ENCODE peak calls at places on chromosome 7, in seven cellular contexts. T is IMR-90, I is mesenchymal stem cell, W is neuronal stem cell, E is H9, F is trophoblast cell, J is H1. Y is an unnamed sample.

GRCh38 chr7:44103941-44104879 is at the start of gene AEBP1:
- DNase-seq in E (peak), I (peak), T (no peak), W (peak), F (peak), J (peak), Y (peak)

GRCh38 chr7:71633571-71634008 is 501.6 kb downstream of the GALNT17 start:
- DNase-seq in W (no peak), J (no peak), I (peak), T (peak), E (peak), F (peak), Y (peak)

GRCh38 chr7:75734586-75735047 is 4.1 kb downstream of the HIP1 start:
- DNase-seq in J (no peak), I (peak), W (no peak), F (peak), T (peak), E (no peak), Y (peak)

GRCh38 chr7:18320971-18321567 is 174.5 kb upstream of the HDAC9 start:
- DNase-seq in J (no peak), I (peak), E (no peak), F (peak), T (peak), W (peak), Y (peak)

GRCh38 chr7:16850772-16851466 is 30.9 kb downstream of the AGR3 start:
- DNase-seq in E (no peak), W (no peak), I (no peak), F (no peak), J (no peak), T (no peak), Y (no peak)

GRCh38 chr7:44307301-44307900 is 18.0 kb downstream of the CAMK2B start:
- DNase-seq in I (peak), J (peak), T (peak), F (no peak), E (peak), W (no peak), Y (peak)

GRCh38 chr7:86784765-86785164 is 141.1 kb downstream of the GRM3 start:
- DNase-seq in F (no peak), T (no peak), J (no peak), E (no peak), W (no peak), I (no peak), Y (no peak)

GRCh38 chr7:123492485-123492884 is 41.9 kb downstream of the IQUB start:
- DNase-seq in E (no peak), T (no peak), I (no peak), J (no peak), F (peak), W (no peak), Y (peak)

GRCh38 chr7:128215739-128216138 is 25.3 kb upstream of the LEP start:
- DNase-seq in J (no peak), F (peak), W (no peak), I (no peak), T (peak), E (no peak), Y (no peak)

GRCh38 chr7:94584113-94584512 is 71.8 kb downstream of the SGCE start:
- DNase-seq in J (no peak), I (no peak), F (no peak), E (no peak), W (no peak), T (peak), Y (peak)

GRCh38 chr7:44646176-44646920 is 39.9 kb downstream of the OGDH start:
- DNase-seq in I (no peak), J (no peak), F (no peak), W (no peak), T (no peak), E (no peak), Y (no peak)

GRCh38 chr7:19916011-19916410 is 142.6 kb upstream of the TMEM196 start:
- DNase-seq in I (no peak), F (peak), W (no peak), E (no peak), J (no peak), T (no peak), Y (peak)

DNA sequence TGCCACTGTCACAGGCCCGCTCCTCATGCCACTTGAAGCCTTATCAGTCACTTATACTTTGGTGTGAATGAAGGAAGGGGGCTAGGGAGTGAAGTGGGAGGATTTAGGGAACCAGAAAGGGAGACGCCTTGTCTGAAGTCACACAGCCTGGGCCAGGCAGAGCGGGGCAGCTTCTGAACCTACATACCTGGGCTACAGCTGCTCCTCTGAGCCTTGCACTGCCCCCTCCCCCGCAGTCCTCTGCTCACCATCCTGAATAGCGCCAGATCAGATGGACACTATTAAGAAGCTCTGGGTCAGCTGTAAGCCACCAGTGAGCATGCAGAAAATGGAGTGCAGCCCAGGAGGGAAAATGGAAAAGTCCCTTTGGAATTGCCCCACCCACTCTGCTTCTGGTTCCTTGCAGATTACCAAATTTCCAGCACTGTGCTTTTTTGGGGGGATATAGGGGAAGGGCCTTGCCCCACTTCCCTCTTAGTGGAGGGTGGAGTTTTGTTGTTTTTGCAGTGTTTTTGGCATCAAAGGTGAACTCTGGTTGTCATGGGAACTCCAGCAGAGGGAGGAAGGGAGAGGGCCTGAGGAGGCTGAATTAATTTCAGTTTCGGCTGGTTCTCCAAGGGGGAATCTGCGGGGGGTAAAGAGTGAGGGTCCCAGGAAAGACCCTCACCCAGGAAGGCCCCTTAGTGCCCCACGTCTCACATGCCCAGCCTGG is 34.9 kb upstream of the ADCYAP1R1 start:
- DNase-seq in T (no peak), E (no peak), F (no peak), W (no peak), I (no peak), J (no peak), Y (no peak)
- H4K8ac ChIP-seq in T (no peak), E (no peak), F (no peak), W (no peak), I (no peak), J (no peak), Y (no peak)

GRCh38 chr7:111869266-111869665 is 307.0 kb upstream of the IMMP2L start:
- DNase-seq in E (no peak), W (no peak), F (no peak), T (no peak), I (no peak), J (no peak), Y (peak)

GRCh38 chr7:111872411-111872810 is 310.1 kb upstream of the IMMP2L start:
- DNase-seq in T (no peak), I (no peak), E (no peak), W (no peak), F (no peak), J (no peak), Y (no peak)

GRCh38 chr7:111872837-111873646 is 310.8 kb upstream of the IMMP2L start:
- DNase-seq in I (no peak), W (no peak), T (no peak), F (no peak), J (no peak), E (no peak), Y (peak)

GRCh38 chr7:111873963-111874693 is 311.8 kb upstream of the IMMP2L start:
- DNase-seq in T (peak), W (no peak), J (no peak), F (no peak), I (no peak), E (no peak), Y (peak)

GRCh38 chr7:111871283-111871682 is 309.0 kb upstream of the IMMP2L start:
- DNase-seq in F (no peak), W (no peak), E (no peak), J (no peak), T (no peak), I (no peak), Y (no peak)
- H4K8ac ChIP-seq in F (no peak), W (no peak), E (no peak), J (no peak), T (no peak), I (no peak), Y (no peak)

GRCh38 chr7:100017875-100018274 is 2.5 kb downstream of the ZKSCAN1 start:
- DNase-seq in I (no peak), J (no peak), W (no peak), E (no peak), F (no peak), T (no peak), Y (no peak)

GRCh38 chr7:100017300-100017699 is 1.9 kb downstream of the ZKSCAN1 start:
- DNase-seq in F (no peak), J (no peak), I (peak), T (no peak), W (no peak), E (no peak), Y (no peak)

GRCh38 chr7:100016209-100016901 is 959 bp downstream of the ZKSCAN1 start:
- DNase-seq in E (no peak), J (no peak), I (peak), F (no peak), T (no peak), W (no peak), Y (no peak)

GRCh38 chr7:100013328-100013676 is 2.1 kb upstream of the ZKSCAN1 start:
- DNase-seq in T (no peak), I (no peak), F (no peak), J (no peak), W (no peak), E (no peak), Y (no peak)

GRCh38 chr7:100015232-100016208 is at the start of gene ZKSCAN1:
- DNase-seq in J (peak), T (peak), I (peak), W (peak), E (peak), F (peak), Y (peak)
- H4K8ac ChIP-seq in J (peak), T (peak), I (peak), W (peak), E (no peak), F (peak), Y (peak)

DNA sequence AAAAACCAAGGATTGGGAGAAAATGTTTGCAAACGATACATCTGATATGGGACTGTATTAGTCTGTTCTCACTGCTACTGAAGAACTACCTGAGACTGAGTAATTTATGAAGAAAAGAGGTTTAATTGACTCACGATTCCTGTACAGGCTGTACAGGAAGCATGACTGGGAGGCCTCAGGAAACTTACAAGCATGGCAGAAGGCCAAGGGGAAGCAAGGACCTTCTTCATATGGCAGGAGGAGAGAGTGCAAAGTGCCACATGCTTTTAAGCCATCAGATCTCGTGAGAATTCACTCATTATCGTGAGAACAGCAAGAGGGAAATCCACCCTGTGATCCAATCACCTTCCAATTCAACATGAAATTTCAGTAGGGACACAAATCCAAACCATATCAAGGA is 11.0 kb downstream of the ZNF713 start:
- DNase-seq in W (no peak), I (no peak), F (no peak), T (no peak), J (no peak), E (no peak), Y (no peak)
- H4K8ac ChIP-seq in W (no peak), I (no peak), F (no peak), T (no peak), J (no peak), E (no peak), Y (no peak)

GRCh38 chr7:30427296-30428080 is 51.1 kb downstream of the NOD1 start:
- DNase-seq in T (no peak), W (no peak), E (peak), F (no peak), I (no peak), J (no peak), Y (no peak)

GRCh38 chr7:30430300-30430699 is 48.3 kb downstream of the NOD1 start:
- DNase-seq in E (no peak), W (no peak), I (peak), T (no peak), F (no peak), J (no peak), Y (no peak)

GRCh38 chr7:30430777-30431176 is 47.8 kb downstream of the NOD1 start:
- DNase-seq in J (no peak), E (no peak), I (no peak), T (no peak), F (no peak), W (no peak), Y (no peak)

GRCh38 chr7:30433082-30433481 is 45.5 kb downstream of the NOD1 start:
- DNase-seq in J (no peak), I (peak), E (peak), T (peak), F (no peak), W (no peak), Y (peak)

GRCh38 chr7:30428586-30429530 is 49.7 kb downstream of the NOD1 start:
- DNase-seq in J (no peak), E (peak), W (no peak), T (no peak), F (peak), I (no peak), Y (no peak)
- H4K8ac ChIP-seq in J (peak), E (no peak), W (no peak), T (no peak), F (no peak), I (no peak), Y (no peak)

GRCh38 chr7:12028508-12028907 is 182.6 kb upstream of the TMEM106B start:
- DNase-seq in W (no peak), T (peak), I (peak), J (no peak), F (peak), E (no peak), Y (no peak)

GRCh38 chr7:12031638-12032037 is 179.5 kb upstream of the TMEM106B start:
- DNase-seq in T (peak), W (no peak), I (peak), J (no peak), E (peak), F (peak), Y (peak)

GRCh38 chr7:12030116-12030515 is 181.0 kb upstream of the TMEM106B start:
- DNase-seq in W (no peak), I (peak), F (peak), E (peak), T (peak), J (no peak), Y (peak)

GRCh38 chr7:12031186-12031585 is 179.9 kb upstream of the TMEM106B start:
- DNase-seq in W (no peak), J (no peak), T (peak), E (no peak), I (no peak), F (peak), Y (no peak)

DNA sequence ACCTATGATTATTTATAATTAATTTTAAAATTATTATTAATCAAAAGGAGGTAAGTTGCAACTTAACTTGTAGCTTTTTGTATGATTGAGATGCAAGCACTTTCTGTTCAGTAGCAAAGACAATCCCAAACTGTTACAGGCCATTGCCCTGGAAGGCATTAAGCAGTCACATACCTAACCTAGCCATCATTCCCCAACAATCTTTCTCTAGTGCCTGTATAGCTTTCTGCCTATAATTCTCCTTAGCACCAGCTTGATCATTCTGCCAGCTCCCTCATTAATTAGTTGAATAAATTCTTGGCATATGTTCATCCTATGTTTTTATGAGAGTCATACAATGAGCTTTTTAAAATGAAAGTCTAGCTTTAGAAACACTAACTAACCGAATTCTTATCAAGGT is 178.9 kb upstream of the TMEM106B start:
- DNase-seq in E (no peak), T (peak), W (no peak), F (peak), I (no peak), J (no peak), Y (peak)
- H4K8ac ChIP-seq in E (no peak), T (peak), W (no peak), F (no peak), I (no peak), J (no peak), Y (no peak)

GRCh38 chr7:391961-392524 is 102.1 kb downstream of the FOXL3 start:
- DNase-seq in F (no peak), J (no peak), T (no peak), E (peak), I (no peak), W (no peak), Y (no peak)
- H4K8ac ChIP-seq in F (no peak), J (no peak), T (no peak), E (no peak), I (no peak), W (no peak), Y (no peak)

GRCh38 chr7:138948403-138948802 is 32.8 kb downstream of the KIAA1549 start:
- DNase-seq in F (no peak), I (no peak), T (no peak), E (no peak), W (no peak), J (no peak), Y (no peak)

GRCh38 chr7:138949421-138950088 is 31.6 kb downstream of the KIAA1549 start:
- DNase-seq in J (no peak), I (no peak), W (no peak), F (no peak), E (no peak), T (no peak), Y (no peak)

GRCh38 chr7:138945169-138945568 is 36.0 kb downstream of the KIAA1549 start:
- DNase-seq in J (no peak), W (no peak), T (no peak), I (no peak), E (no peak), F (no peak), Y (peak)

GRCh38 chr7:138943061-138943460 is 38.1 kb downstream of the KIAA1549 start:
- DNase-seq in I (no peak), J (no peak), F (no peak), T (no peak), E (no peak), W (no peak), Y (no peak)

DNA sequence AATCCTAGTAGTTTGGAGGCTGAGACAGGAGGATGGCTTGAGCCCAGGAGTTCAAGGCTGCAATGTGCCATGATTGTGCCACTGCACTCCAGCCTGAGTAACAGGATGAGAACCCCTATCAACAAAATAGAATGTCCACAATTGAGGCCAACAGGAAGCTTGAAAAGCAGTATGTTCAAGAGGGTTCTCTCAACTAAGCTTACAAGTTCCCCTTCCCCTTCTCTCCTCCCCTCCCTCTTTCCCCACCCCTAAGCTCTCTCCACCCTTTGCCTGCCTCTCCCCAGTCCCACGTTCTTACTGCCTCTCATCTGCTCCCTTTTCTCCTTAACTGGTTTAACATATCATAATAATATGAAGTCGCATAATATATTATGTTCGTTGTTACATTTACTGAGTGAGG is 35.4 kb downstream of the KIAA1549 start:
- DNase-seq in E (no peak), T (no peak), F (no peak), J (no peak), I (no peak), W (no peak), Y (no peak)
- H4K8ac ChIP-seq in E (no peak), T (no peak), F (no peak), J (no peak), I (no peak), W (no peak), Y (no peak)

GRCh38 chr7:101878938-101879337 is 61.5 kb downstream of the CUX1 start:
- DNase-seq in T (no peak), I (no peak), F (no peak), W (no peak), E (no peak), J (no peak), Y (no peak)

GRCh38 chr7:101882595-101883564 is 65.5 kb downstream of the CUX1 start:
- DNase-seq in E (no peak), T (peak), F (peak), W (no peak), J (no peak), I (peak), Y (peak)

GRCh38 chr7:101877882-101878591 is 60.6 kb downstream of the CUX1 start:
- DNase-seq in E (no peak), J (no peak), T (no peak), F (no peak), W (no peak), I (no peak), Y (peak)

GRCh38 chr7:101879565-101879964 is 62.1 kb downstream of the CUX1 start:
- DNase-seq in I (no peak), F (no peak), W (no peak), J (no peak), T (no peak), E (no peak), Y (no peak)

DNA sequence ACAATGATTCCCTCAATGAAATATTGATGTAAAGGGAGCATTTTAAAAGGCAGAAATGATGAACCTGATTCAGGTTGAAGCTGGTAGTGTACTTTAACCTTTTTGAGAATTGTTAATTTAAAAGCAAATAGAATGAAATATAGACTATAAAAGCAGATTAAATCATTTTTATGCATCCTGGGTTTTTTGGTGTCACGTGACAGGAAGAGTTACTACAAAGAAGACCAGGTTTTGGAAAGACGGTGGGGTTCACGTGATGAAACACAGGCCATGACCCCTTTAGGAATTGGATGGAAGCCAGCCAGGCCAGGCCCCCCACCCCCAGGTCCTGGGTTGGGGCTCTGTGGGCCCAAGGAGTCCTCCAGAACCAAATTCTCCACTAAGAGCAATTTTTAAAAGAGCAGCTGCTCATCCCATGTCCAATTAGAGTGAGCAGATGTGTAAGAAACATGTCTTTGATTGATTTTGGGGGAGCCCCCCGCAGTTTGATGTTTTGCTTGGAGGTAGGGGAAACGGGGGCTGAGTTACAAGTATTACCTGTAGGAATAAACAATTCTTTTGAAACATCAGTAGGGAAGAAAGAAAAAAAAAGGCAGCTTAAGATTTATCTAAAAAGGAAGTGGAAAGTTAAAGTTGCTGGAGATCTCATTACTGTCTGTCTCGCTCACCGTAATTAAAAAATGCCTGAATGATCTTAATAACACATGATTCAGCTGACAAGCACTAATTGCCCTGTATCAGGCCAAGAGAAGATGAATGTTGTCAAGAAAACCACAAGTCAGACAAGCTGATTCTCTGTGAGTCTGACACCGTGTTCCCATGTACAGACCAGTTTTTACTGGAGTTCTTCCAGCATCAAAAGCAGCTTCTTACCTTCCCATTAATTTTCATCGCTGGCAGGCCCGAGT is 63.4 kb downstream of the CUX1 start:
- DNase-seq in E (no peak), W (no peak), T (peak), J (no peak), I (peak), F (peak), Y (no peak)
- H4K8ac ChIP-seq in E (no peak), W (no peak), T (peak), J (no peak), I (peak), F (no peak), Y (no peak)